ENCODE peak calls at places on chromosomes 4 and X, in ten cellular contexts. T is A549, J is tibial artery, W is GM23338, U is foreskin fibroblast, L is cardiac muscle cell, K is kidney epithelial cell, S is epithelial cell of esophagus, F is GM06990, Z is astrocyte of the cerebellum. Q is an unnamed sample.
A peak's percentile ranks its signal among the peaks of the same experiment; 100 is the strongest.

GRCh38 chr4:184443318-184443717 is 31.0 kb downstream of the IRF2 start:
- DNase-seq in T (no peak), J (no peak), W (no peak), U (no peak), L (no peak), K (no peak), S (no peak), F (no peak), Z (no peak), Q (no peak)

GRCh38 chr4:119314356-119314755 is 7.6 kb downstream of the FABP2 start:
- DNase-seq in T (no peak), J (no peak), W (peak; percentile 83), U (peak; percentile 76), L (peak; percentile 64), K (peak; percentile 12), S (peak; percentile 62), F (no peak), Z (peak; percentile 29), Q (no peak)

GRCh38 chrX:108304210-108304609 is 134.0 kb downstream of the COL4A6 start:
- DNase-seq in T (no peak), J (no peak), W (peak; percentile 53), U (peak; percentile 38), L (peak; percentile 36), K (no peak), S (no peak), F (no peak), Z (no peak), Q (no peak)

GRCh38 chr4:88352062-88352461 is 26.6 kb upstream of the HERC6 start:
- DNase-seq in T (no peak), J (no peak), W (peak; percentile 9), U (peak; percentile 89), L (no peak), K (no peak), S (peak; percentile 56), F (no peak), Z (no peak), Q (no peak)

GRCh38 chr4:152708361-152708760 is 28.6 kb upstream of the TMEM154 start:
- DNase-seq in T (no peak), J (no peak), W (no peak), U (no peak), L (no peak), K (no peak), S (peak; percentile 43), F (no peak), Z (no peak), Q (no peak)

GRCh38 chrX:138710866-138711331 is 618 bp downstream of the FGF13 start:
- DNase-seq in T (no peak), J (no peak), W (peak; percentile 28), U (no peak), L (peak; percentile 66), K (no peak), S (no peak), F (no peak), Z (no peak), Q (no peak)

GRCh38 chr4:147108409-147108808 is 162.7 kb upstream of the TTC29 start:
- DNase-seq in T (no peak), J (no peak), W (no peak), U (peak; percentile 71), L (no peak), K (no peak), S (peak; percentile 15), F (no peak), Z (no peak), Q (no peak)

GRCh38 chr4:114043116-114043515 is 63.7 kb upstream of the ARSJ start:
- DNase-seq in T (no peak), J (no peak), W (no peak), U (no peak), L (no peak), K (no peak), S (peak; percentile 35), F (no peak), Z (no peak), Q (no peak)

GRCh38 chr4:23484689-23485088 is 405.2 kb downstream of the PPARGC1A start:
- DNase-seq in T (no peak), J (no peak), W (no peak), U (no peak), L (peak; percentile 17), K (no peak), S (peak; percentile 0), F (no peak), Z (no peak), Q (no peak)

GRCh38 chrX:56729152-56729557 is at the start of gene NBDY:
- DNase-seq in T (peak; percentile 26), J (peak; percentile 21), W (peak; percentile 46), U (peak; percentile 65), L (peak; percentile 58), K (no peak), S (peak; percentile 58), F (peak; percentile 64), Z (no peak), Q (no peak)

GRCh38 chr4:1024882-1025552 is 13.6 kb downstream of the FGFRL1 start:
- DNase-seq in T (no peak), J (no peak), W (no peak), U (no peak), L (no peak), K (no peak), S (no peak), F (no peak), Z (no peak), Q (no peak)

GRCh38 chr4:131388277-131388676 is 1760.8 kb upstream of the PCDH10 start:
- DNase-seq in T (no peak), J (no peak), W (no peak), U (no peak), L (no peak), K (no peak), S (no peak), F (no peak), Z (no peak), Q (no peak)

GRCh38 chr4:2266181-2266580 is 4.3 kb upstream of the MXD4 start:
- DNase-seq in T (no peak), J (peak; percentile 65), W (no peak), U (peak; percentile 87), L (no peak), K (no peak), S (no peak), F (no peak), Z (no peak), Q (no peak)

GRCh38 chrX:113300580-113300979 is 459.9 kb upstream of the AMOT start:
- DNase-seq in T (no peak), J (no peak), W (no peak), U (no peak), L (no peak), K (no peak), S (no peak), F (no peak), Z (no peak), Q (no peak)

GRCh38 chr4:2858451-2859217 is 15.0 kb downstream of the ADD1 start:
- DNase-seq in T (no peak), J (no peak), W (no peak), U (peak; percentile 78), L (no peak), K (no peak), S (no peak), F (no peak), Z (no peak), Q (no peak)

GRCh38 chr4:128775916-128776315 is 33.6 kb upstream of the JADE1 start:
- DNase-seq in T (no peak), J (no peak), W (no peak), U (no peak), L (no peak), K (no peak), S (no peak), F (no peak), Z (no peak), Q (no peak)

DNA sequence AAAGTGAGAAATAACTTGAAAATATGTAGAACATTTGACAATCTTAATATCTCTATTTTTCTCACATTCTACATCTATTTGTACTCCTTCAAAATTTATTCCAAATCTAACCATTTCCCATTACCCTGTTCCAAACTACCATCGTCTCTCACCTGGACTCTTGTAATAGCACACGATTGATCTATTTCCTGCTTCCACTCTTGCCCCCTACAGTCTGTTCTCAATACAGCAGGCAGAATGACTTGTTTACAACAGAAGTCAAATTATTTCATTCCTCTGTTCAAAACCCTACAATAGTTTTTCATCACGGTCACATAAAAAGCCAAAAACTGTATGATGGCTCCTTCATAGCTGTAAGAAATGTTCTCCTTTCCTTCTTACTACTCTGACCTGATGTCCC is 21.1 kb upstream of the LUZP4 start:
- DNase-seq in T (peak; percentile 3), J (no peak), W (peak; percentile 57), U (no peak), L (peak; percentile 21), K (no peak), S (peak; percentile 7), F (no peak), Z (no peak), Q (no peak)
- TF ChIP-seq CTCF in T (no peak), J (no peak), W (peak; percentile 48), U (peak; percentile 17), L (peak; percentile 15), K (peak; percentile 40), S (no peak), F (peak; percentile 54), Z (peak; percentile 20), Q (peak; percentile 38)

GRCh38 chrX:140439455-140439854 is 65.4 kb downstream of the SOX3 start:
- DNase-seq in T (no peak), J (no peak), W (peak; percentile 84), U (no peak), L (peak; percentile 28), K (no peak), S (peak; percentile 39), F (no peak), Z (no peak), Q (no peak)
- H3K4me3 ChIP-seq in T (no peak overlapping the region), J (peak overlapping the region; percentile 18), W (peak overlapping the region; percentile 50), U (no peak overlapping the region), L (no peak overlapping the region), K (peak overlapping the region; percentile 10), S (no peak overlapping the region), F (no peak overlapping the region), Z (peak overlapping the region; percentile 30), Q (no peak overlapping the region)

GRCh38 chrX:21479695-21480280 is 105.6 kb downstream of the CNKSR2 start:
- DNase-seq in T (peak; percentile 6), J (no peak), W (peak; percentile 62), U (peak; percentile 57), L (peak; percentile 64), K (peak; percentile 32), S (peak; percentile 59), F (peak; percentile 6), Z (peak; percentile 50), Q (peak; percentile 11)
- TF ChIP-seq CTCF in T (peak; percentile 66), J (peak; percentile 32), W (peak; percentile 56), U (peak; percentile 49), L (peak; percentile 58), K (peak; percentile 63), S (peak; percentile 69), F (peak; percentile 66), Z (peak; percentile 66), Q (peak; percentile 70)

GRCh38 chr4:99324978-99325377 is 3.8 kb upstream of the ADH1B start:
- DNase-seq in T (no peak), J (peak; percentile 82), W (peak; percentile 2), U (peak; percentile 92), L (no peak), K (no peak), S (peak; percentile 0), F (no peak), Z (peak; percentile 81), Q (peak; percentile 70)

GRCh38 chr4:99321241-99322191 is at the start of gene ADH1B:
- DNase-seq in T (no peak), J (no peak), W (peak; percentile 35), U (no peak), L (no peak), K (no peak), S (peak; percentile 0), F (no peak), Z (no peak), Q (no peak)

GRCh38 chr4:99323761-99324160 is 2.6 kb upstream of the ADH1B start:
- DNase-seq in T (no peak), J (peak; percentile 45), W (no peak), U (peak; percentile 83), L (no peak), K (no peak), S (no peak), F (no peak), Z (no peak), Q (peak; percentile 7)

GRCh38 chr4:99324361-99324760 is 3.2 kb upstream of the ADH1B start:
- DNase-seq in T (no peak), J (no peak), W (no peak), U (peak; percentile 11), L (no peak), K (no peak), S (no peak), F (no peak), Z (no peak), Q (no peak)
- H3K4me3 ChIP-seq in T (no peak overlapping the region), J (no peak overlapping the region), W (no peak overlapping the region), U (no peak overlapping the region), L (no peak overlapping the region), K (no peak overlapping the region), S (no peak overlapping the region), F (no peak overlapping the region), Z (no peak overlapping the region), Q (no peak overlapping the region)

Q was measured in AG04450.